ENCODE peak calls at places on chromosomes 2 and 18, in five cellular contexts. One of them, this sample, is unnamed.

GRCh38 chr2:30584116-30584515 is 137.1 kb downstream of the LCLAT1 start:
- ATAC-seq in GM12878: peak; percentile 82
- ATAC-seq in upper lobe of left lung: no peak
- ATAC-seq in HepG2: no peak
- ATAC-seq in K562: no peak
- ATAC-seq in this sample: no peak

GRCh38 chr2:36339819-36340218 is 15.8 kb upstream of the CRIM1 start:
- ATAC-seq in upper lobe of left lung: no peak
- ATAC-seq in K562: no peak
- ATAC-seq in GM12878: no peak
- ATAC-seq in HepG2: no peak
- ATAC-seq in this sample: no peak

GRCh38 chr2:66839551-66840320 is 404.8 kb downstream of the MEIS1 start:
- ATAC-seq in K562: no peak
- ATAC-seq in HepG2: no peak
- ATAC-seq in GM12878: no peak
- ATAC-seq in upper lobe of left lung: peak; percentile 77
- ATAC-seq in this sample: peak; percentile 71

GRCh38 chr18:76970749-76971148 is 148.4 kb downstream of the ZNF236 start:
- ATAC-seq in upper lobe of left lung: peak; percentile 65
- ATAC-seq in HepG2: no peak
- ATAC-seq in GM12878: no peak
- ATAC-seq in K562: no peak
- ATAC-seq in this sample: no peak

GRCh38 chr2:47811668-47812067 is 28.7 kb downstream of the MSH6 start:
- ATAC-seq in GM12878: no peak
- ATAC-seq in upper lobe of left lung: no peak
- ATAC-seq in K562: no peak
- ATAC-seq in HepG2: peak; percentile 20
- ATAC-seq in this sample: no peak

GRCh38 chr2:234405472-234405871 is 91.4 kb downstream of the ARL4C start:
- ATAC-seq in GM12878: no peak
- ATAC-seq in upper lobe of left lung: no peak
- ATAC-seq in K562: no peak
- ATAC-seq in HepG2: peak; percentile 35
- ATAC-seq in this sample: no peak

GRCh38 chr2:38377501-38378258 is 607 bp upstream of the ATL2 start:
- ATAC-seq in upper lobe of left lung: no peak
- ATAC-seq in GM12878: no peak
- ATAC-seq in K562: no peak
- ATAC-seq in HepG2: peak; percentile 65
- ATAC-seq in this sample: peak; percentile 86

GRCh38 chr2:216652566-216652965 is 19.3 kb downstream of the IGFBP2 start:
- ATAC-seq in K562: no peak
- ATAC-seq in GM12878: no peak
- ATAC-seq in upper lobe of left lung: no peak
- ATAC-seq in HepG2: no peak
- ATAC-seq in this sample: no peak

GRCh38 chr2:48515588-48515987 is 14.4 kb upstream of the STON1 start:
- ATAC-seq in GM12878: no peak
- ATAC-seq in upper lobe of left lung: no peak
- ATAC-seq in K562: no peak
- ATAC-seq in HepG2: no peak
- ATAC-seq in this sample: peak; percentile 65

GRCh38 chr2:62149708-62150107 is 46.2 kb upstream of the B3GNT2 start:
- ATAC-seq in HepG2: no peak
- ATAC-seq in K562: peak; percentile 69
- ATAC-seq in GM12878: peak; percentile 23
- ATAC-seq in upper lobe of left lung: peak; percentile 49
- ATAC-seq in this sample: peak; percentile 28

GRCh38 chr2:149611100-149611820 is 23.7 kb upstream of the MMADHC start:
- ATAC-seq in K562: peak; percentile 35
- ATAC-seq in upper lobe of left lung: no peak
- ATAC-seq in GM12878: no peak
- ATAC-seq in HepG2: peak; percentile 65
- ATAC-seq in this sample: no peak

GRCh38 chr18:76466410-76466991 is 28.5 kb downstream of the ZNF516 start:
- ATAC-seq in K562: no peak
- ATAC-seq in HepG2: peak; percentile 30
- ATAC-seq in GM12878: peak; percentile 31
- ATAC-seq in upper lobe of left lung: no peak
- ATAC-seq in this sample: peak; percentile 22

GRCh38 chr18:63887424-63887823 is at the start of gene SERPINB2:
- ATAC-seq in upper lobe of left lung: no peak
- ATAC-seq in HepG2: no peak
- ATAC-seq in GM12878: peak; percentile 68
- ATAC-seq in K562: no peak
- ATAC-seq in this sample: peak; percentile 40

GRCh38 chr18:59011786-59012185 is 127.9 kb upstream of the SEC11C start:
- ATAC-seq in GM12878: peak; percentile 67
- ATAC-seq in upper lobe of left lung: no peak
- ATAC-seq in K562: no peak
- ATAC-seq in HepG2: no peak
- ATAC-seq in this sample: no peak

GRCh38 chr18:59009846-59010245 is 129.8 kb upstream of the SEC11C start:
- ATAC-seq in HepG2: no peak
- ATAC-seq in GM12878: no peak
- ATAC-seq in upper lobe of left lung: no peak
- ATAC-seq in K562: no peak
- ATAC-seq in this sample: no peak

GRCh38 chr18:59006461-59007067 is 133.1 kb upstream of the SEC11C start:
- ATAC-seq in K562: no peak
- ATAC-seq in HepG2: no peak
- ATAC-seq in GM12878: no peak
- ATAC-seq in upper lobe of left lung: no peak
- ATAC-seq in this sample: no peak

GRCh38 chr18:59005266-59005665 is 134.4 kb upstream of the SEC11C start:
- ATAC-seq in K562: no peak
- ATAC-seq in upper lobe of left lung: no peak
- ATAC-seq in GM12878: no peak
- ATAC-seq in HepG2: no peak
- ATAC-seq in this sample: no peak

GRCh38 chr18:59008302-59008974 is 131.2 kb upstream of the SEC11C start:
- ATAC-seq in upper lobe of left lung: no peak
- ATAC-seq in K562: no peak
- ATAC-seq in GM12878: no peak
- ATAC-seq in HepG2: no peak
- ATAC-seq in this sample: no peak
- TF ChIP-seq EP300 in upper lobe of left lung: no peak
- TF ChIP-seq EP300 in K562: no peak
- TF ChIP-seq EP300 in GM12878: no peak
- TF ChIP-seq EP300 in HepG2: no peak
- TF ChIP-seq EP300 in this sample: no peak

GRCh38 chr2:68387408-68388350 is 22.6 kb downstream of the PLEK start:
- ATAC-seq in HepG2: no peak
- ATAC-seq in GM12878: peak; percentile 64
- ATAC-seq in K562: no peak
- ATAC-seq in upper lobe of left lung: peak; percentile 51
- ATAC-seq in this sample: no peak

GRCh38 chr2:68390114-68390513 is 25.0 kb downstream of the PLEK start:
- ATAC-seq in K562: no peak
- ATAC-seq in upper lobe of left lung: no peak
- ATAC-seq in HepG2: no peak
- ATAC-seq in GM12878: no peak
- ATAC-seq in this sample: no peak

GRCh38 chr2:68390600-68390999 is 25.5 kb downstream of the PLEK start:
- ATAC-seq in HepG2: no peak
- ATAC-seq in GM12878: no peak
- ATAC-seq in K562: no peak
- ATAC-seq in upper lobe of left lung: no peak
- ATAC-seq in this sample: no peak

GRCh38 chr2:68388358-68388757 is 23.3 kb downstream of the PLEK start:
- ATAC-seq in HepG2: no peak
- ATAC-seq in upper lobe of left lung: no peak
- ATAC-seq in GM12878: peak; percentile 43
- ATAC-seq in K562: no peak
- ATAC-seq in this sample: no peak

DNA sequence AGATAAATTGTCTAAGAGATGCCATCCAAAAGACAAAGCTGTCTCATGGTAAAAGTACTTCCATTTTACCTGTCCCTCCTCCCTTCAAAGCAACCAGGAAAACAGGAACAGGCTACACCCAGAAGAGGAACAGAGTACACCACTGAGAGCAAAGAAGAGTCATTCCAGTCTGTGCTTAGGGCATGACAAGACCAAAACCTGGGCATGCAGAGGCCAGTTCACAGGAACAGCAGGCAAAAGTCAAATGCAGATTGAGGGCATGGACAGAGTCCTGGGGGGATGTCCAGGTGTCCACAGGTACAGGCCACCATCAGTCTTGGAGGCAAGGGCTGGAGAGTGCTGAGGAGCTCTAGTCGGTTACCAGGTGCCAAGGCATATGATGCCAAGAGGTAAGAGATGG is 23.7 kb downstream of the PLEK start:
- ATAC-seq in K562: no peak
- ATAC-seq in GM12878: peak; percentile 29
- ATAC-seq in HepG2: no peak
- ATAC-seq in upper lobe of left lung: no peak
- ATAC-seq in this sample: no peak
- TF ChIP-seq POLR2A in K562: no peak
- TF ChIP-seq POLR2A in GM12878: peak; percentile 73
- TF ChIP-seq POLR2A in HepG2: no peak
- TF ChIP-seq POLR2A in upper lobe of left lung: no peak
- TF ChIP-seq POLR2A in this sample: no peak

DNA sequence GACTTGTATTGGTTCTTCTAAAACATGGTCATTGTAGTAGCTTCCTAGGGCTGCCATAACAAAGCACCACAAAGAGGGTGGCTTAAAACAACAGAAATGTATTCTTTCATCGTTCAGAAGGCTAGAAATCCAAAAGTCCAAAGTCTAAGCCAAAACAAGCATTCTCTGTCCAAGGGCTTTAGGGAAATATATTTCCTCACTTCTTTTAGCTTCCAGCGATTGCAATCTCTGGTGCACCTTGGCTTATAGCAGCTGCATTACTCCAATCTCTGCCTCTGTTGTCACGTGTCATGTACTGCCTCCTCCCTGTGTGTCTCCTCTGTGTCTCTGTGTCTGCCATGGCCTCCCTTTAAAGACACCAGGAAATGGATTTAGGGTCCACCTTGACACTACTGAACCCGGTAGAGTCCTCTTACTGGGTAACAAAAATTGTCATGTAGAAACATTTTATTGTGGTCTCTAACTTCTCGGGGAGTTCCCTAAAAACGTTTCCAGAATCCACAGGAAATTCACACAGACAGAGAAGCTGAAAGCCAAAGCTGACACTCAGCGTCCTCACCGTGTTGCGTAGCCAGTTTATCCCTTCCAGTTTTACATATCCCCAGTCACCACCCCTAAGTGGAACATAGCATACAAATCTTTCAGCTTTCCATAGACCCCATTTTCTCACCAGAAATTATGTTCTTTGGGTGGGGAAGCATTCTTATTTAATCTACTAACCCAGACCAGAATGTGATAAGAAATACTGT is 20.7 kb upstream of the TTN start:
- ATAC-seq in upper lobe of left lung: no peak
- ATAC-seq in GM12878: no peak
- ATAC-seq in K562: no peak
- ATAC-seq in HepG2: peak; percentile 81
- ATAC-seq in this sample: no peak
- TF ChIP-seq POLR2AphosphoS5 in upper lobe of left lung: no peak
- TF ChIP-seq POLR2AphosphoS5 in GM12878: no peak
- TF ChIP-seq POLR2AphosphoS5 in K562: no peak
- TF ChIP-seq POLR2AphosphoS5 in HepG2: no peak
- TF ChIP-seq POLR2AphosphoS5 in this sample: no peak

DNA sequence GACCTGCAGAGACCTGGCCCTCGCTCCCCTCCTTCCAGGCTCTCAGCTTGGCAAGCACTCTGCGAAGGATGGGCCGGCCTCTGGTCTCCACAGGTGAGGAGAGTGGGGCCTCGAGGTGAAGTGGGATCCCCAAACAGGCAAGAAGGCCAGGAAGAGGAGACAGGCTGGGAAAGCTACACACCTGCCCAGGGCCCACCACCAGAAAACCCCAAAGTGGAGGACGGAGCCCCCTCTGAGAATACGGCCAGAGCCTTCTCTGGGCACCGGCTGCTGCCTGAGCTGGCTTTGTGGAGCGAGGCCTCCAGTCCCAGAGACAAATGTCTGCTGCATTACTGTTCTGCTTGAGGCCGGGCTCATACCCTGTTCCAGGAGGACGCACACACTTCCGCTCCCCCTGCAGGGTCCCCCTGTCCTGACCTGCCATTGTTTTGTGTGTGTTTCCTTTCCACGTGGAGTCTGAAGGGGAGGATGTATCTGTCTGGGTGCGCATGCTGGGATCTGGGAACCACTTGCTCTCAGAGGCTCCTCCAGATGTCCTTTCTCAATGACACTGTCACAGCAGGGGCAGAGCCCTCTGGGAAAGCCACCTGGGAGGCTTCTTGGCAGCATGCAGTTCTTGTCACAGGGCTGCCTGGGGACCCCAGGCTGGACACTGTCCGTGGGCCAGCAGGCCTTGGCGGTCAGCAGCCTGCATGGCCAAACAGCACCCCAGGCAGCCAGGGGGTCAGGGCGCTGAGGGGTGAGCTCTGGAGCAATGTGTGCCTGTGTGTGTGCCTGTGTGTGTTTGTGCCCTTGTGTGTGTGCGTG is 20.8 kb downstream of the KCNF1 start:
- ATAC-seq in HepG2: no peak
- ATAC-seq in GM12878: no peak
- ATAC-seq in K562: no peak
- ATAC-seq in upper lobe of left lung: no peak
- ATAC-seq in this sample: no peak
- TF ChIP-seq EP300 in HepG2: no peak
- TF ChIP-seq EP300 in GM12878: no peak
- TF ChIP-seq EP300 in K562: no peak
- TF ChIP-seq EP300 in upper lobe of left lung: no peak
- TF ChIP-seq EP300 in this sample: no peak

GRCh38 chr2:183078467-183079334 is at the start of gene DUSP19:
- ATAC-seq in upper lobe of left lung: peak; percentile 95
- ATAC-seq in GM12878: peak; percentile 92
- ATAC-seq in HepG2: peak; percentile 95
- ATAC-seq in K562: peak; percentile 90
- ATAC-seq in this sample: peak; percentile 94
- TF ChIP-seq POLR2A in upper lobe of left lung: peak; percentile 11
- TF ChIP-seq POLR2A in GM12878: peak; percentile 68
- TF ChIP-seq POLR2A in HepG2: peak; percentile 82
- TF ChIP-seq POLR2A in K562: peak; percentile 93
- TF ChIP-seq POLR2A in this sample: peak; percentile 68

DNA sequence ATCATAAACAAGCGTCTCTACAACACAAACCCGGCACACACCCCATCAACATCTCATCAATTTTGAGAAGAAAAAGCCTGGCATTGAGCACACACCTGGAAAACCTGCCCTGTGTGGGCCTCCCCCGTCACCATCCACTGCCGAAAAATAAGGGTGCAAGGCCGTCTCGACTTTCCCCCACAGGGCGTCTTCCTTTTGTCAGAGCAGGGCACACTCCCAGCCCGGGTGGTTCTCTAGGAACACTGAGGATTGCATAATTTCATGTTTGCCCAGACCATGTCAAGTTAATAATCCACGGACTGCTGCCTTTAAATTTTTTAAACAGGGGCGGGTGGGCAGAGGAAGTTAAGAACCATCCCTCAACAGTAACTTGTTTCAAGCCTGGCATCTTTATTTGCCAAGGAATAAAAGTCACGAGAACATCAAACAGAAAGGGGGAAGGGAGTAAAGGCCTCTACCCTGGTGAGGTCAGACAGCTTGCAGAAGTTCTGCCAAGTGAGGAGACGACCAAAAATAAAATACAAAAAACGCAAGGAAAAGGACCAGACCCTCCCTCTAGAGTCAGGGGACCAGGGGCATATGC is 2.1 kb downstream of the TFCP2L1 start:
- ATAC-seq in GM12878: no peak
- ATAC-seq in HepG2: peak; percentile 28
- ATAC-seq in upper lobe of left lung: peak; percentile 35
- ATAC-seq in K562: no peak
- ATAC-seq in this sample: peak; percentile 17
- TF ChIP-seq POLR2AphosphoS5 in GM12878: no peak
- TF ChIP-seq POLR2AphosphoS5 in HepG2: no peak
- TF ChIP-seq POLR2AphosphoS5 in upper lobe of left lung: no peak
- TF ChIP-seq POLR2AphosphoS5 in K562: no peak
- TF ChIP-seq POLR2AphosphoS5 in this sample: no peak